ENCODE peak calls at places on chromosomes 1 and 21, in four cellular contexts. One of them, this sample, is unnamed.

GRCh38 chr1:7113136-7113535 is 327.9 kb downstream of the CAMTA1 start:
- DNase-seq in H1: no peak
- DNase-seq in HepG2: no peak
- DNase-seq in GM12878: no peak
- DNase-seq in this sample: no peak

GRCh38 chr1:65001238-65001792 is 35.0 kb upstream of the JAK1 start:
- DNase-seq in H1: no peak
- DNase-seq in HepG2: no peak
- DNase-seq in GM12878: no peak
- DNase-seq in this sample: no peak

GRCh38 chr1:27292111-27292510 is 29.9 kb upstream of the TMEM222 start:
- DNase-seq in H1: no peak
- DNase-seq in HepG2: no peak
- DNase-seq in GM12878: no peak
- DNase-seq in this sample: no peak

GRCh38 chr1:81071072-81071858 is 729.5 kb upstream of the ADGRL2 start:
- DNase-seq in H1: no peak
- DNase-seq in HepG2: no peak
- DNase-seq in GM12878: no peak
- DNase-seq in this sample: no peak

GRCh38 chr1:21543598-21543997 is 34.4 kb downstream of the ALPL start:
- DNase-seq in H1: no peak
- DNase-seq in HepG2: no peak
- DNase-seq in GM12878: no peak
- DNase-seq in this sample: no peak

GRCh38 chr1:154666051-154666793 is 58.2 kb upstream of the ADAR start:
- DNase-seq in H1: no peak
- DNase-seq in HepG2: no peak
- DNase-seq in GM12878: no peak
- DNase-seq in this sample: no peak

GRCh38 chr1:164602142-164602429 is 43.1 kb downstream of the PBX1 start:
- DNase-seq in H1: no peak
- DNase-seq in HepG2: no peak
- DNase-seq in GM12878: no peak
- DNase-seq in this sample: no peak

GRCh38 chr21:38337793-38338192 is 81.0 kb downstream of the KCNJ15 start:
- DNase-seq in H1: no peak
- DNase-seq in HepG2: no peak
- DNase-seq in GM12878: no peak
- DNase-seq in this sample: no peak

GRCh38 chr1:21724570-21724969 is 55.4 kb upstream of the RAP1GAP start:
- DNase-seq in H1: no peak
- DNase-seq in HepG2: no peak
- DNase-seq in GM12878: no peak
- DNase-seq in this sample: no peak

GRCh38 chr1:202259705-202260104 is 66.1 kb downstream of the LGR6 start:
- DNase-seq in H1: no peak
- DNase-seq in HepG2: no peak
- DNase-seq in GM12878: no peak
- DNase-seq in this sample: no peak

GRCh38 chr21:44450402-44450801 is 4.9 kb upstream of the LRRC3 start:
- DNase-seq in H1: no peak
- DNase-seq in HepG2: no peak
- DNase-seq in GM12878: no peak
- DNase-seq in this sample: no peak

GRCh38 chr21:41258617-41259016 is 58.0 kb upstream of the FAM3B start:
- DNase-seq in H1: no peak
- DNase-seq in HepG2: no peak
- DNase-seq in GM12878: no peak
- DNase-seq in this sample: no peak

GRCh38 chr1:117067528-117068370 is 7.6 kb downstream of the TTF2 start:
- DNase-seq in H1: no peak
- DNase-seq in HepG2: peak
- DNase-seq in GM12878: peak
- DNase-seq in this sample: peak

GRCh38 chr1:26697441-26697977 is 1.7 kb downstream of the ARID1A start:
- DNase-seq in H1: no peak
- DNase-seq in HepG2: no peak
- DNase-seq in GM12878: no peak
- DNase-seq in this sample: no peak

GRCh38 chr21:16838330-16838729 is 674.5 kb upstream of the CXADR start:
- DNase-seq in H1: no peak
- DNase-seq in HepG2: no peak
- DNase-seq in GM12878: no peak
- DNase-seq in this sample: no peak

GRCh38 chr1:24955779-24956365 is 25.8 kb upstream of the RUNX3 start:
- DNase-seq in H1: no peak
- DNase-seq in HepG2: no peak
- DNase-seq in GM12878: no peak
- DNase-seq in this sample: no peak

GRCh38 chr1:160550572-160551034 is 27.5 kb upstream of the SLAMF6 start:
- DNase-seq in H1: peak
- DNase-seq in HepG2: no peak
- DNase-seq in GM12878: no peak
- DNase-seq in this sample: no peak

GRCh38 chr1:39640861-39641260 is 1.4 kb upstream of the HEYL start:
- DNase-seq in H1: no peak
- DNase-seq in HepG2: no peak
- DNase-seq in GM12878: no peak
- DNase-seq in this sample: no peak

GRCh38 chr21:30740462-30740861 is 6.6 kb downstream of the KRTAP21-2 start:
- DNase-seq in H1: no peak
- DNase-seq in HepG2: no peak
- DNase-seq in GM12878: no peak
- DNase-seq in this sample: no peak

GRCh38 chr1:10788592-10789006 is 7.8 kb downstream of the CASZ1 start:
- DNase-seq in H1: no peak
- DNase-seq in HepG2: peak
- DNase-seq in GM12878: no peak
- DNase-seq in this sample: no peak

GRCh38 chr1:201719812-201720521 is 109.0 kb upstream of the IPO9 start:
- DNase-seq in H1: no peak
- DNase-seq in HepG2: no peak
- DNase-seq in GM12878: no peak
- DNase-seq in this sample: no peak

GRCh38 chr21:45888361-45889009 is 93.1 kb upstream of the COL6A1 start:
- DNase-seq in H1: no peak
- DNase-seq in HepG2: no peak
- DNase-seq in GM12878: no peak
- DNase-seq in this sample: no peak

GRCh38 chr1:40868051-40868723 is 6.0 kb upstream of the CITED4 start:
- DNase-seq in H1: no peak
- DNase-seq in HepG2: peak
- DNase-seq in GM12878: no peak
- DNase-seq in this sample: no peak

GRCh38 chr21:27649323-27649722 is 682.4 kb upstream of the ADAMTS5 start:
- DNase-seq in H1: no peak
- DNase-seq in HepG2: no peak
- DNase-seq in GM12878: no peak
- DNase-seq in this sample: no peak

GRCh38 chr1:12113433-12114339 is 50.6 kb downstream of the TNFRSF8 start:
- DNase-seq in H1: no peak
- DNase-seq in HepG2: no peak
- DNase-seq in GM12878: no peak
- DNase-seq in this sample: no peak

GRCh38 chr1:65097081-65097480 is 50.9 kb upstream of the AK4 start:
- DNase-seq in H1: no peak
- DNase-seq in HepG2: no peak
- DNase-seq in GM12878: no peak
- DNase-seq in this sample: no peak

GRCh38 chr1:228743405-228743804 is 8.1 kb downstream of the RHOU start:
- DNase-seq in H1: no peak
- DNase-seq in HepG2: no peak
- DNase-seq in GM12878: no peak
- DNase-seq in this sample: no peak

GRCh38 chr1:16293568-16293967 is 56.6 kb upstream of the CPLANE2 start:
- DNase-seq in H1: no peak
- DNase-seq in HepG2: no peak
- DNase-seq in GM12878: no peak
- DNase-seq in this sample: no peak

GRCh38 chr1:56286506-56286905 is 292.9 kb downstream of the PLPP3 start:
- DNase-seq in H1: no peak
- DNase-seq in HepG2: no peak
- DNase-seq in GM12878: no peak
- DNase-seq in this sample: no peak

GRCh38 chr1:56284933-56285332 is 294.4 kb downstream of the PLPP3 start:
- DNase-seq in H1: no peak
- DNase-seq in HepG2: peak
- DNase-seq in GM12878: no peak
- DNase-seq in this sample: no peak

GRCh38 chr1:56286956-56287355 is 292.4 kb downstream of the PLPP3 start:
- DNase-seq in H1: no peak
- DNase-seq in HepG2: no peak
- DNase-seq in GM12878: no peak
- DNase-seq in this sample: no peak

GRCh38 chr1:56287736-56288135 is 291.6 kb downstream of the PLPP3 start:
- DNase-seq in H1: no peak
- DNase-seq in HepG2: no peak
- DNase-seq in GM12878: no peak
- DNase-seq in this sample: no peak

GRCh38 chr1:56285554-56286402 is 293.6 kb downstream of the PLPP3 start:
- DNase-seq in H1: no peak
- DNase-seq in HepG2: no peak
- DNase-seq in GM12878: no peak
- DNase-seq in this sample: no peak
- TF ChIP-seq YY1 in H1: no peak
- TF ChIP-seq YY1 in HepG2: no peak
- TF ChIP-seq YY1 in GM12878: no peak
- TF ChIP-seq YY1 in this sample: no peak

GRCh38 chr1:56819393-56819899 is at the start of gene FYB2:
- DNase-seq in H1: no peak
- DNase-seq in HepG2: peak
- DNase-seq in GM12878: no peak
- DNase-seq in this sample: no peak
- TF ChIP-seq SUZ12 in H1: no peak
- TF ChIP-seq SUZ12 in HepG2: no peak
- TF ChIP-seq SUZ12 in GM12878: no peak
- TF ChIP-seq SUZ12 in this sample: no peak

DNA sequence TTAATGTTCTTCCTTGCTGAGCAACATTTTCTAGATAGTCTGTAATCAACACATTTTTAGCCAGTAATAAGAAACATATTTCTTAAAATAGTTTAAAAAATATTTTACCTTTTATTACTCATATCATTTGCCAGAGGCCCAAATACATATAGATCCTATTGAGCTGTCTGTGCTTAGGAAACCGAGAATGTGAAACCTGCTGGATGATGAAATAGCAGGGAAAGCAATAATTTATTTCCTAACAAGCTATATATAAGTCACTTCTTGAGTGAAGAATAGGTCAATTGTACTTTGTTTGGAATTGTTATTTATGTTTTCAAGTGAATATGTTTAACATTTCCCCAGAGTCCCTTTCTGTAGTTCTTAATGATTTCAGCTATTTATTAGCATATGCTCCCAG is 339.9 kb upstream of the TMPRSS15 start:
- DNase-seq in H1: no peak
- DNase-seq in HepG2: no peak
- DNase-seq in GM12878: no peak
- DNase-seq in this sample: no peak
- TF ChIP-seq YY1 in H1: no peak
- TF ChIP-seq YY1 in HepG2: no peak
- TF ChIP-seq YY1 in GM12878: no peak
- TF ChIP-seq YY1 in this sample: no peak

GRCh38 chr1:2115922-2116341 is 65.7 kb downstream of the PRKCZ start:
- DNase-seq in H1: peak
- DNase-seq in HepG2: no peak
- DNase-seq in GM12878: no peak
- DNase-seq in this sample: peak

GRCh38 chr1:2113620-2114135 is 63.5 kb downstream of the PRKCZ start:
- DNase-seq in H1: no peak
- DNase-seq in HepG2: no peak
- DNase-seq in GM12878: no peak
- DNase-seq in this sample: no peak

GRCh38 chr1:2112280-2112701 is 62.1 kb downstream of the PRKCZ start:
- DNase-seq in H1: no peak
- DNase-seq in HepG2: no peak
- DNase-seq in GM12878: peak
- DNase-seq in this sample: no peak

GRCh38 chr1:2111674-2112035 is 61.4 kb downstream of the PRKCZ start:
- DNase-seq in H1: no peak
- DNase-seq in HepG2: no peak
- DNase-seq in GM12878: no peak
- DNase-seq in this sample: no peak

GRCh38 chr1:2115008-2115921 is 65.1 kb downstream of the PRKCZ start:
- DNase-seq in H1: no peak
- DNase-seq in HepG2: no peak
- DNase-seq in GM12878: no peak
- DNase-seq in this sample: no peak
- TF ChIP-seq SUZ12 in H1: no peak
- TF ChIP-seq SUZ12 in HepG2: no peak
- TF ChIP-seq SUZ12 in GM12878: no peak
- TF ChIP-seq SUZ12 in this sample: no peak

GRCh38 chr1:1677718-1678580 is 14.6 kb downstream of the SLC35E2B start:
- DNase-seq in H1: no peak
- DNase-seq in HepG2: no peak
- DNase-seq in GM12878: peak
- DNase-seq in this sample: no peak

GRCh38 chr1:1680912-1681273 is 11.7 kb downstream of the SLC35E2B start:
- DNase-seq in H1: no peak
- DNase-seq in HepG2: peak
- DNase-seq in GM12878: no peak
- DNase-seq in this sample: no peak

GRCh38 chr1:1680031-1680911 is 12.3 kb downstream of the SLC35E2B start:
- DNase-seq in H1: no peak
- DNase-seq in HepG2: no peak
- DNase-seq in GM12878: no peak
- DNase-seq in this sample: no peak

GRCh38 chr1:1683104-1683905 is 9.3 kb downstream of the SLC35E2B start:
- DNase-seq in H1: no peak
- DNase-seq in HepG2: no peak
- DNase-seq in GM12878: no peak
- DNase-seq in this sample: no peak

DNA sequence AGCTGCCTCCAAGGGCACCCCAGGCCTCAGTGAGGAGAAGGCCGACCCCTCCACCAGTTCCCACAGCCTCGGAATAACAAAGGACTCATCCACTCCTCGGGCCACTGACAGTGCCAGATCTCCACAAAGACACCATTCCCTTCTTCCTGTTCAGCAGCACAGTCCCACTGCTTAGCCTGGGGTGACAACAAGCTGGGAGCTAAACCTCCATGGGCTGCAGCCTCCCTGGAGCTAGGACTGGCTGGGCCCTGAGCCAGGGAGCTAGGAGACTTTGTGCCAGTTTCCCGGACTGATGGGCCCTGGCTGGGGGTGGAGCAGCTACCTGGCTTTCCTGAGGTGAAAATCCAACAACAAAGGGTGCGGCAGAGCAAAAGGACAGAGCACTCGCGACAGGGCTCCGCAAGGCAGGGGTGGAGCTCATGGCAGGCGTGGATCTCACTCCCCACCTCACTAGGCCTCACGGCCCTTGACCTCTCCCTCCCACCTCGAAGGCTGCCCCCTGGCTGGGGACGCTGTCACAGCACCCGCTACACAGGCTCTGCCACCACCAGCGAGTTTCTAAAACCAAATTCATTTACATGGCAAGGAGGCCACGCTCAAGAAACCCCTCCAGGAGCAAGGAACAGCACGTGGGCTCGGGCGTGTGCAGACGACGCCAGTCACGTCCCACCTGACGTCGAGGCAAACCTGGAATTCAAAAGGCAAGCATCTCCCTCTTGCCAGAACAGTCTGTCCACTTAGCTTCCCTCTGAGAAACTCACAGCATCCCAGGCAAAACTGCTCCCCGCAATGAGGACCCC is 13.8 kb downstream of the SLC35E2B start:
- DNase-seq in H1: no peak
- DNase-seq in HepG2: peak
- DNase-seq in GM12878: peak
- DNase-seq in this sample: no peak
- TF ChIP-seq YY1 in H1: no peak
- TF ChIP-seq YY1 in HepG2: peak
- TF ChIP-seq YY1 in GM12878: peak
- TF ChIP-seq YY1 in this sample: no peak

This sample was measured in NT2/D1.